ENCODE peak calls at places on chromosomes 12 and 14, in ten cellular contexts. D is BJ, W is mammary epithelial cell, O is cardiac muscle cell, F is lower lobe of right lung, E is pancreas, H is adrenal gland, N is thyroid gland, L is lower leg skin, C is mucosa of descending colon. P is an unnamed sample.

GRCh38 chr14:58882577-58883018 is 244.8 kb downstream of the DACT1 start:
- DNase-seq in N (no peak), E (no peak), C (no peak), F (no peak), H (no peak), O (no peak), D (no peak), L (no peak), W (no peak), P (peak)

GRCh38 chr14:104435147-104436046 is 144.2 kb upstream of the C14orf180 start:
- DNase-seq in W (no peak), C (no peak), N (no peak), H (no peak), F (peak), D (no peak), E (no peak), L (peak), O (no peak), P (no peak)

GRCh38 chr12:93198086-93198485 is 179.6 kb upstream of the NUDT4 start:
- DNase-seq in F (no peak), L (no peak), C (no peak), E (no peak), N (no peak), W (peak), O (no peak), D (peak), H (peak), P (no peak)

GRCh38 chr12:105580841-105581352 is 250.4 kb downstream of the C12orf75 start:
- DNase-seq in W (no peak), N (no peak), O (no peak), F (no peak), C (no peak), D (no peak), H (peak), E (no peak), L (no peak), P (no peak)

GRCh38 chr12:72271401-72271740 is 799 bp upstream of the TRHDE start:
- DNase-seq in E (no peak), O (peak), F (no peak), N (peak), W (no peak), L (peak), H (no peak), D (no peak), C (no peak), P (no peak)

GRCh38 chr12:120698677-120699076 is 11.6 kb upstream of the UNC119B start:
- DNase-seq in C (no peak), D (no peak), E (no peak), L (no peak), O (no peak), N (no peak), W (no peak), H (no peak), F (no peak), P (no peak)

GRCh38 chr12:59820594-59821011 is 224.8 kb downstream of the SLC16A7 start:
- DNase-seq in W (no peak), E (no peak), H (no peak), C (no peak), F (no peak), O (no peak), N (no peak), D (peak), L (no peak), P (peak)

GRCh38 chr14:80946187-80946586 is 4.6 kb upstream of the CEP128 start:
- DNase-seq in W (peak), E (no peak), F (no peak), H (no peak), O (no peak), D (no peak), N (no peak), L (no peak), C (no peak), P (no peak)

GRCh38 chr12:126512916-126513913 is 1448.0 kb downstream of the AACS start:
- DNase-seq in H (no peak), O (no peak), E (no peak), L (no peak), D (no peak), N (no peak), F (no peak), C (no peak), W (no peak), P (no peak)

GRCh38 chr12:56129210-56129691 is 1.2 kb downstream of the ESYT1 start:
- DNase-seq in O (peak), W (peak), L (peak), H (peak), D (no peak), F (peak), E (peak), N (peak), C (peak), P (no peak)

GRCh38 chr12:49451468-49452259 is 84.4 kb downstream of the SPATS2 start:
- DNase-seq in L (no peak), H (no peak), N (no peak), C (no peak), O (no peak), W (no peak), E (no peak), F (no peak), D (no peak), P (no peak)

GRCh38 chr12:57637364-57637763 is 4.4 kb upstream of the B4GALNT1 start:
- DNase-seq in W (no peak), O (no peak), E (no peak), N (no peak), C (no peak), L (peak), D (no peak), H (no peak), F (no peak), P (no peak)

GRCh38 chr12:27176765-27177164 is 67.3 kb upstream of the STK38L start:
- DNase-seq in N (no peak), F (no peak), L (no peak), H (no peak), W (peak), E (no peak), D (no peak), C (no peak), O (no peak), P (no peak)

GRCh38 chr12:122527478-122527944 is 462 bp downstream of the KNTC1 start:
- DNase-seq in F (no peak), L (no peak), O (peak), E (no peak), C (no peak), D (no peak), H (no peak), N (no peak), W (peak), P (no peak)
- H3K4me3 ChIP-seq in F (peak), L (peak), O (peak), E (peak), C (peak), D (peak), H (no peak), N (peak), W (peak), P (peak)

GRCh38 chr14:38207830-38208815 is at the start of gene SSTR1:
- DNase-seq in L (no peak), N (no peak), F (no peak), H (no peak), O (peak), W (no peak), D (no peak), E (peak), C (peak), P (no peak)

GRCh38 chr14:38207342-38207741 is 362 bp upstream of the SSTR1 start:
- DNase-seq in E (no peak), L (no peak), W (no peak), C (no peak), F (no peak), H (no peak), O (no peak), N (no peak), D (no peak), P (no peak)

GRCh38 chr14:38210168-38210567 is 2.5 kb downstream of the SSTR1 start:
- DNase-seq in H (no peak), W (no peak), L (no peak), D (no peak), F (peak), C (peak), E (peak), N (no peak), O (no peak), P (no peak)

GRCh38 chr14:38209572-38210159 is 2.0 kb downstream of the SSTR1 start:
- DNase-seq in O (no peak), W (no peak), H (no peak), N (no peak), E (peak), L (no peak), D (no peak), C (peak), F (peak), P (no peak)

GRCh38 chr14:38208825-38209562 is 1.3 kb downstream of the SSTR1 start:
- DNase-seq in C (peak), O (peak), W (no peak), F (peak), D (no peak), H (no peak), L (no peak), N (peak), E (peak), P (no peak)
- TF ChIP-seq CTCF in C (no peak), O (peak), W (no peak), F (no peak), D (peak), H (no peak), L (no peak), N (no peak), E (no peak), P (peak)

DNA sequence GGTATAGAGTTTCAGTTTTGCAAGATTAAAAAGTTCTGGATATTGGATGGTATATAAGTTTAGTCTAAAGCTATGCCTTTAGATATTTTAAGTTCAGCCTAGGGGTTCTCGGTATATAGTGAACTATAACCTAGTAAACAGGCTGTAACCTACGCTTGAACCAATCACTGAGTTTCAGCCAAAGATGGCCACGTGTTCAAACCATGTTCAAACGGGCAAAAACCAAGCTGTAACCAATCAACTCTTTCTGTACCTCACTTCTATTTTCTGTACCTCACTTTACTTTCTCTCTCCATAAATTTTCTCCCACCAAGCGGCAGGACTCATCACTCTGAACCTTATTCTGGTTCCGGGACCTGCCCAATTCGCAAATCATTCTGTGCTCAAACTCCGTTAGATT is 1.4 kb downstream of the TMBIM4 start:
- DNase-seq in N (no peak), D (no peak), L (no peak), E (no peak), W (no peak), O (no peak), H (no peak), F (no peak), C (no peak), P (no peak)
- H3K4me3 ChIP-seq in N (peak), D (peak), L (no peak), E (peak), W (peak), O (no peak), H (no peak), F (peak), C (no peak), P (peak)

GRCh38 chr12:113860059-113860820 is 105.9 kb downstream of the RBM19 start:
- DNase-seq in H (no peak), L (no peak), C (no peak), E (no peak), D (no peak), N (no peak), W (no peak), O (no peak), F (no peak), P (no peak)
- TF ChIP-seq CTCF in H (no peak), L (no peak), C (no peak), E (no peak), D (no peak), N (no peak), W (no peak), O (no peak), F (no peak), P (no peak)

DNA sequence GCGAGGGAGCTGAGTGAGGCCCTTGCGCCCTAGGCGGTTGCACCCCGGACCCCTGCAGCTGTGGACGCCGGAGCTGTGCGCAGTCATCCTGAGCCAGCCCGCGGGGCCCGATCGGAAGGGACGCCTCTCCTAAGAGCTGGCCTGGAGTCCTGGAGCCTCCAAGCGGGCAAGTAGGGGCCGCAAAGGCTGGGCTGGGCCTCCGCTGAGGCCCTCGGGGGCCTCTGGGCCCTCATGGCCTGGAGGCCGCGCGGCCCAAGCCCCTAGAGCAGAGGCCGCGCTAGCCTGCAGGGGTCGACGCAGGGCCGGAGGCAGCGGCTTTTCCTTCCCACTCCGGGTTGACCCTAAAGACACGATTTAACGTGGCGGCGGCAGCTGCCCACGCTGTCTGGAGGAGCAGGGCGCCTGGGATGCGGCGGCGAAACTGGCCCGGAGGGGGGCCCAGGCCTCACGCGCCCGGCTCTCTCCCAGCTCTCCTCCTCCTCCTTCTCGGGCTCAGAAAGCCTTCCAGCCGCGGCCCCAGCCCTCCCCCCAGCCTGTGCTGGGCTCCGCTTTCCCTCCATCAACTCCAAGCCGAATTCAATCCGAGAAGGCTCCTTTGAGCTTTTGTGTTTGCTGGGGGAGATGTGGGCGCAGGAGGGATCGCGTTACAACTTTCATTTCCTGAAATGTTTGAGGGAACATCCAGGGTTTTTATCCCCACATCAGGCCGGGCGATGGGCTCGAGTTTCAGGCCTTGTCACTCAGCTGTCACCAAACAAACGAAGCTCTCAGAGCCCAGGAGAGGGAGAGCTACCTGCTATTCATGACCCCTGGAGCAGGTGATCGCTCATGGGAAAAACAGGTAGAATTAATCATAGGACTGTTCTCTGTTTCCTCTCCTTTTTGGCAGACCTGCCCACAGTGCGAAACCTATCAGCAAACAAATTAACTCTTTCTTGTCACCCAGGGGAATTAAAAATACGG is 11.5 kb downstream of the SIX1 start:
- DNase-seq in D (no peak), C (no peak), F (no peak), N (no peak), O (no peak), H (no peak), E (peak), W (no peak), L (peak), P (no peak)
- H3K4me3 ChIP-seq in D (no peak), C (no peak), F (peak), N (no peak), O (peak), H (no peak), E (peak), W (no peak), L (no peak), P (peak)

DNA sequence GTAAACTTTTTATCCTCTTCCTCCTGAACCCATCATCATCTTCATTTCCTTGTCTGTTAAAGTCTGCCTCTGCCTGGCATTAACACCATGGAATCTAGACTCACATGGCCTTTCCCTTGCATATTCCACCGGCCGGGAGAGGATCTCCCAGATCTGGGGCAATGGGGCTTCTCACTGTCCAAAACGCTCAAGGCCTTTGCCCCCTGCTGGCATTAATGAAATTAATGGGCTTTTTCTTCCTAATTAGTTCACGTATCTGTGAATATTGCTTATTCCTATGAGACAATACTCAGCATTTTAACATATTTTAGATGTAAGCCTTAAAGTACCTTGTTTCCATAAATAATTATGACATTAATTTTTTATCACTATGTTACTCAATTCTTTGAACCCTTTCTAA is 42.9 kb upstream of the CAPRIN2 start:
- DNase-seq in C (no peak), H (no peak), F (no peak), L (no peak), N (no peak), O (no peak), E (no peak), W (no peak), D (no peak), P (no peak)
- TF ChIP-seq CTCF in C (no peak), H (no peak), F (no peak), L (no peak), N (no peak), O (peak), E (no peak), W (no peak), D (peak), P (no peak)

DNA sequence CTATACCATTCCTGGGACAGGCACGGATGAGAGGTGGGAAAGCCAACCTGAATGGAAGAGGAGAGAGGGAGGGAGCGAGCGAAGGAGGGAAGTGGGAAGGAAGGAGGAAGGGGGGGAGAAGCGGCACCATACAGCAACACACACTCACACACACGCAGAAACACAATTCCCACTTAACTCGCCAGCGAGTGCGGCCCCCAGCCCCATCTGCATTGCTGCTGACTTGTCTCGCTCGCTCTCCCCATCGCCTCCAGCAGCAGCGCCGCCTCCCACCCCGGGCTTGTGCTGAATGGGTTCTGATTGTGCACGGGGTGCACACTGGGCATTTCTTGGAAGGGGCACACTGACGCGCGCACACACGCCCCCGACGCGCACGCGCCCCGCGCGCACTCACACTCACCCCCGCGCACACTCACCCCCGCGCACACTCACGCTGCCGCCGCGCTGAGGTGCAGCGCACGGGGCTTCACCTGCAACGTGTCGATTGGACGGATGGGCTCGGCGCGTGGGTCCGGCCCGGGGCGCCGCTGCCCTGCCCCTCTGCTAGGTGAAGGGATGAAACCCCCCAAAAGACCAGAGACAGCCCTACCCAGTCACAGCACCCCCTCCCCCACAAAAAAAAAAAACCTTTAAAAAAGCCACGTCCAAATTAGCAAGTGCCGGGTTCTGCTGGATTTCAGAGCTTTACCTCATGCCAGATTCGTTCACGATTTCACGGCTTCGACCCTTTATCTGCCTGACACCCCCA is 680 bp downstream of the GRIN2B start:
- DNase-seq in H (no peak), F (no peak), W (no peak), D (no peak), E (peak), O (peak), C (no peak), N (no peak), L (no peak), P (no peak)
- H3K4me3 ChIP-seq in H (no peak), F (peak), W (peak), D (no peak), E (peak), O (peak), C (no peak), N (no peak), L (no peak), P (no peak)

GRCh38 chr12:113422030-113422900 is at the start of gene SDSL:
- DNase-seq in F (peak), W (peak), D (peak), E (peak), L (peak), O (peak), N (peak), C (peak), H (peak), P (peak)

GRCh38 chr12:113422929-113423669 is 919 bp downstream of the SDSL start:
- DNase-seq in C (no peak), E (no peak), W (peak), O (no peak), F (peak), L (no peak), D (no peak), H (no peak), N (no peak), P (no peak)

GRCh38 chr12:113427882-113428281 is 5.7 kb downstream of the SDSL start:
- DNase-seq in L (no peak), D (no peak), O (no peak), W (no peak), F (peak), E (no peak), C (no peak), H (no peak), N (peak), P (no peak)

GRCh38 chr12:113425960-113426453 is 3.8 kb downstream of the SDSL start:
- DNase-seq in W (no peak), N (no peak), O (no peak), E (no peak), F (peak), C (no peak), L (no peak), D (no peak), H (no peak), P (no peak)

GRCh38 chr12:113424915-113425823 is 3.0 kb downstream of the SDSL start:
- DNase-seq in C (peak), N (peak), W (peak), F (peak), O (peak), L (peak), D (no peak), H (peak), E (peak), P (no peak)
- TF ChIP-seq CTCF in C (peak), N (peak), W (peak), F (peak), O (peak), L (no peak), D (peak), H (peak), E (peak), P (peak)

GRCh38 chr14:24395609-24396580 is 2.9 kb upstream of the NYNRIN start:
- DNase-seq in C (no peak), W (peak), F (no peak), L (no peak), E (no peak), O (no peak), H (no peak), N (peak), D (no peak), P (no peak)

GRCh38 chr14:24397639-24398297 is 1.0 kb upstream of the NYNRIN start:
- DNase-seq in N (no peak), L (no peak), D (no peak), O (no peak), W (no peak), F (no peak), H (no peak), E (no peak), C (peak), P (no peak)

GRCh38 chr14:24398943-24399801 is at the start of gene NYNRIN:
- DNase-seq in E (peak), W (no peak), L (peak), N (peak), F (peak), D (no peak), O (peak), C (peak), H (peak), P (no peak)

GRCh38 chr14:24399981-24400718 is 1.3 kb downstream of the NYNRIN start:
- DNase-seq in L (no peak), W (no peak), N (no peak), F (no peak), E (no peak), D (no peak), C (no peak), H (no peak), O (no peak), P (no peak)

GRCh38 chr14:24398298-24398942 is 383 bp upstream of the NYNRIN start:
- DNase-seq in D (no peak), F (no peak), H (no peak), C (peak), N (peak), O (peak), L (no peak), E (no peak), W (no peak), P (no peak)
- H3K4me3 ChIP-seq in D (peak), F (peak), H (no peak), C (peak), N (peak), O (peak), L (no peak), E (peak), W (no peak), P (peak)

GRCh38 chr14:101707863-101708620 is 53.5 kb upstream of the PPP2R5C start:
- DNase-seq in F (no peak), C (no peak), O (no peak), L (peak), H (no peak), E (no peak), W (no peak), N (no peak), D (no peak), P (no peak)

GRCh38 chr14:101707285-101707842 is 54.1 kb upstream of the PPP2R5C start:
- DNase-seq in H (peak), L (peak), D (no peak), N (peak), C (peak), E (no peak), W (peak), F (no peak), O (peak), P (peak)

GRCh38 chr14:101706509-101707284 is 54.8 kb upstream of the PPP2R5C start:
- DNase-seq in E (no peak), F (no peak), H (no peak), W (no peak), D (no peak), L (peak), N (no peak), C (no peak), O (no peak), P (no peak)

GRCh38 chr14:101704140-101704539 is 57.4 kb upstream of the PPP2R5C start:
- DNase-seq in H (no peak), O (no peak), E (no peak), F (no peak), D (no peak), L (peak), W (no peak), N (no peak), C (no peak), P (no peak)

GRCh38 chr14:101705733-101706508 is 55.6 kb upstream of the PPP2R5C start:
- DNase-seq in W (no peak), N (peak), H (peak), O (peak), L (peak), F (peak), D (no peak), C (peak), E (no peak), P (no peak)
- TF ChIP-seq CTCF in W (no peak), N (no peak), H (no peak), O (no peak), L (no peak), F (no peak), D (no peak), C (no peak), E (no peak), P (no peak)

P was measured in AG04449.